ENCODE peak calls at places on chromosome 16, in eight cellular contexts. K, G, J, O, F, A, I and R are unnamed samples.

GRCh38 chr16:73154063-73154870 is 106.3 kb upstream of the ZFHX3 start:
- DNase-seq in J (peak; percentile 69), O (no peak), F (peak; percentile 48), A (peak; percentile 72), K (no peak), G (no peak), I (no peak), R (peak; percentile 70)

GRCh38 chr16:68756250-68757051 is 19.4 kb downstream of the CDH1 start:
- DNase-seq in G (peak; percentile 37), K (no peak), J (no peak), O (no peak), F (no peak), I (no peak), A (no peak), R (peak; percentile 67)

GRCh38 chr16:87310610-87311009 is 6.6 kb downstream of the C16orf95 start:
- DNase-seq in A (no peak), G (no peak), J (peak; percentile 29), I (no peak), K (no peak), F (no peak), O (no peak), R (no peak)

GRCh38 chr16:1539720-1540555 is 6.5 kb downstream of the TMEM204 start:
- DNase-seq in A (no peak), J (peak; percentile 47), O (no peak), F (no peak), K (no peak), I (no peak), G (no peak), R (peak; percentile 72)

GRCh38 chr16:22216191-22216831 is 10.2 kb downstream of the EEF2K start:
- DNase-seq in G (no peak), J (no peak), I (no peak), A (no peak), K (no peak), O (no peak), F (no peak), R (no peak)

GRCh38 chr16:72877374-72878028 is 170.4 kb downstream of the ZFHX3 start:
- DNase-seq in G (peak; percentile 75), O (no peak), F (no peak), K (no peak), J (no peak), A (no peak), I (no peak), R (no peak)

GRCh38 chr16:27085182-27085581 is 18.5 kb downstream of the C16orf82 start:
- DNase-seq in O (no peak), J (no peak), F (no peak), I (no peak), G (no peak), K (no peak), A (no peak), R (no peak)

GRCh38 chr16:10571354-10571753 is 9.0 kb downstream of the EMP2 start:
- DNase-seq in G (no peak), K (no peak), A (no peak), I (peak; percentile 35), O (no peak), J (no peak), F (no peak), R (no peak)

GRCh38 chr16:72787519-72788268 is 260.2 kb downstream of the ZFHX3 start:
- DNase-seq in F (peak; percentile 49), J (peak; percentile 74), I (peak; percentile 69), K (no peak), G (no peak), O (peak; percentile 40), A (peak; percentile 90), R (peak; percentile 85)

GRCh38 chr16:87789437-87790277 is 23.9 kb upstream of the KLHDC4 start:
- DNase-seq in O (no peak), A (no peak), J (peak; percentile 63), K (no peak), F (no peak), I (no peak), G (peak; percentile 100), R (peak; percentile 3)

GRCh38 chr16:7025616-7026190 is 306.9 kb upstream of the RBFOX1 start:
- DNase-seq in I (peak; percentile 89), K (peak; percentile 72), F (peak; percentile 58), O (no peak), G (peak; percentile 63), J (peak; percentile 74), A (peak; percentile 66), R (peak; percentile 40)

GRCh38 chr16:56408379-56409098 is 16.8 kb downstream of the AMFR start:
- DNase-seq in A (no peak), O (no peak), G (peak; percentile 68), F (no peak), J (no peak), K (no peak), I (no peak), R (no peak)

GRCh38 chr16:89020068-89020924 is 43.3 kb upstream of the CBFA2T3 start:
- DNase-seq in A (no peak), I (no peak), G (no peak), O (no peak), F (peak; percentile 12), K (no peak), J (no peak), R (peak; percentile 79)

GRCh38 chr16:80687606-80688005 is 116.8 kb downstream of the CDYL2 start:
- DNase-seq in G (no peak), J (no peak), K (no peak), F (no peak), I (no peak), O (no peak), A (no peak), R (no peak)

GRCh38 chr16:9105189-9105588 is 13.7 kb downstream of the HAPSTR1 start:
- DNase-seq in K (no peak), A (no peak), J (no peak), O (no peak), F (no peak), I (no peak), G (no peak), R (no peak)

GRCh38 chr16:85428168-85428898 is 184.8 kb upstream of the GSE1 start:
- DNase-seq in I (no peak), J (peak; percentile 52), O (no peak), G (peak; percentile 68), A (no peak), F (peak; percentile 35), K (no peak), R (peak; percentile 67)

GRCh38 chr16:67163164-67163902 is 1.2 kb upstream of the HSF4 start:
- DNase-seq in J (peak; percentile 85), F (peak; percentile 68), A (peak; percentile 86), I (peak; percentile 58), G (no peak), O (no peak), K (no peak), R (no peak)

GRCh38 chr16:77540656-77541055 is 105.8 kb upstream of the ADAMTS18 start:
- DNase-seq in A (no peak), O (no peak), J (no peak), F (no peak), I (no peak), K (no peak), G (no peak), R (no peak)
- H3K4me3 ChIP-seq in A (no peak overlapping the region), O (no peak overlapping the region), J (no peak overlapping the region), F (no peak overlapping the region), I (no peak overlapping the region), K (no peak overlapping the region), G (no peak overlapping the region), R (no peak overlapping the region)

DNA sequence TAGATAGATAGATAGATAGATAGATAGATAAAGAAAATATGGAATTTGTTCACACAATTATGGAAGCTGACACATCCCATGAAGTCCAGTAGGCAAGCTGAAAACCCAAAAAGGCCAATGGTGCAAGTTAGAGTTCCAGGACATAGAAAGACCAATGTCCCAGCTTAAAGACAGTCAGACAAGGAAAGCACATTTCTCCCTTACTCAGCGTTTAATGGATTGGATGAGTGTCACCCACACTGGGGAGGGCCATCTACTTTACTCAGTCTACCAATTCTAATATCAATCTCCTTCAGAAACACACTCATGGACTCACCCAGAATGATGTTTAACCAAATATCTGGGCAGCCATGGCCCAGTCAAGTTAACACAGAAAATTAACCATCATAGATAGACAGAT is 327.7 kb upstream of the CDH11 start:
- DNase-seq in F (no peak), O (no peak), J (no peak), I (no peak), K (no peak), G (no peak), A (no peak), R (no peak)
- TF ChIP-seq CTCF in F (no peak), O (no peak), J (no peak), I (no peak), K (no peak), G (no peak), A (no peak), R (no peak)

GRCh38 chr16:16879567-16880251 is 500.8 kb downstream of the NPIPA7 start:
- DNase-seq in G (no peak), J (no peak), A (no peak), O (no peak), F (no peak), I (no peak), K (no peak), R (no peak)

GRCh38 chr16:16887193-16887592 is 508.3 kb downstream of the NPIPA7 start:
- DNase-seq in K (no peak), O (no peak), J (no peak), F (no peak), I (no peak), A (no peak), G (no peak), R (no peak)

GRCh38 chr16:16881771-16882170 is 502.8 kb downstream of the NPIPA7 start:
- DNase-seq in K (no peak), A (no peak), J (no peak), I (no peak), G (no peak), F (no peak), O (no peak), R (no peak)

GRCh38 chr16:16882766-16883165 is 503.8 kb downstream of the NPIPA7 start:
- DNase-seq in J (no peak), I (no peak), F (no peak), G (no peak), K (no peak), O (no peak), A (no peak), R (no peak)

DNA sequence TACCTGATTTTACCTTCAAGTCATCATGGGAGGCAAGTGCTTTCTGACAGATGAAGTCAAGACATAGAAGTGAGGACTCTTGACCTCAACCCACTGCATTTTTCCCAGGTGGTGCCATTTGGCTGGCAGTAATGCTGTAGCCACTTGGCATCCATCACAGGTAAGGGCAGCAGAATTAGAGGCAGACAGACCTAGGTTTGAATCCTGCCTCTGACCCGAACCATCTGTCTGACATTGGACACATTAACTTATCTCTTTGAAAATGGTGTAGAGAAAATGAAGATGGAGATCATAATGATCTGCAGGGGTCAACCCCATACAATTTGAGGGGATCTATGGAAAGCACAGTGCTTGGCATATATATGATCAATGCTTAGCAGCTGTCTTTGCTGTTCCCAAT is 505.5 kb downstream of the NPIPA7 start:
- DNase-seq in I (no peak), G (no peak), K (no peak), O (no peak), J (no peak), F (no peak), A (no peak), R (no peak)
- H3K27ac ChIP-seq in I (no peak overlapping the region), G (no peak overlapping the region), K (no peak overlapping the region), O (no peak overlapping the region), J (no peak overlapping the region), F (no peak overlapping the region), A (no peak overlapping the region), R (no peak overlapping the region)

DNA sequence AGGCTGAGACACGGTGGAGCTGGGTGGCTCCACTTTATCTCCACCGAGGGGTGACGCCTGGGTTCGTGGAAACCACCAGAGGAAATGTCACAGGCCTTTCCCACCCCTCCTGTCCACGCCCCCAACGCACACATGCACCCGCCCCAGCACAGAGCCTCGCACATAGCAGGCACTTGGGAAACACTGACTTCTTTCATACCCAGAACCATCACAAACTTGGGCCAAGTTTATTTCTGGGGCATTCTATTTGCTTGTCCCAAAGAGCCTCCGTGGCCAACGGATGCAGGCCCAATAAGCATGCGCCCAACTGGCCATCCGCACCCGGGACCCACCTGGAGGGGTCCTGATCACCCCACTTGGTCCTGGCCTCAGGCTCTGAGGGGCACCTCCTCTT is 3.3 kb downstream of the BCAR1 start:
- DNase-seq in O (no peak), A (no peak), J (no peak), F (peak; percentile 49), K (no peak), G (no peak), I (no peak), R (no peak)
- H3K4me3 ChIP-seq in O (peak overlapping the region; percentile 92), A (peak overlapping the region; percentile 41), J (peak overlapping the region; percentile 78), F (peak overlapping the region; percentile 97), K (no peak overlapping the region), G (no peak overlapping the region), I (no peak overlapping the region), R (no peak overlapping the region)